ENCODE peak calls at places on chromosomes 2 and 18, in nine cellular contexts. X is osteocyte, Y is neural crest cell, J is GM06990, H is sigmoid colon, L is IMR-90, S is A549, V is OCI-LY7, U is GM12865. F is an unnamed sample.

GRCh38 chr2:230209422-230210051 is 10.2 kb downstream of the SP110 start:
- DNase-seq in H (no peak), U (peak), X (no peak), L (no peak), Y (no peak), S (no peak), V (peak), J (no peak), F (no peak)

GRCh38 chr18:23824704-23825103 is 135.5 kb downstream of the LAMA3 start:
- DNase-seq in U (no peak), H (no peak), Y (no peak), V (no peak), X (no peak), L (peak), J (no peak), S (no peak), F (no peak)

GRCh38 chr2:170222298-170222697 is 44.4 kb downstream of the MYO3B start:
- DNase-seq in V (no peak), U (no peak), L (peak), H (no peak), J (no peak), Y (no peak), X (no peak), S (no peak), F (no peak)

GRCh38 chr2:85767803-85768665 is 14.2 kb downstream of the ATOH8 start:
- DNase-seq in V (no peak), H (no peak), S (no peak), U (no peak), L (no peak), Y (no peak), J (no peak), X (no peak), F (no peak)

GRCh38 chr2:74481961-74482800 is 617 bp downstream of the CCDC142 start:
- DNase-seq in Y (no peak), X (no peak), J (peak), L (no peak), S (no peak), U (peak), V (peak), H (no peak), F (peak)

GRCh38 chr2:158969162-158969716 is 799 bp downstream of the TANC1 start:
- DNase-seq in H (no peak), J (no peak), L (no peak), U (no peak), X (no peak), V (no peak), S (no peak), Y (no peak), F (no peak)

GRCh38 chr2:27776097-27776496 is 4.6 kb downstream of the MRPL33 start:
- DNase-seq in U (no peak), X (no peak), J (no peak), L (peak), S (no peak), V (no peak), Y (no peak), H (peak), F (no peak)

GRCh38 chr2:149703281-149703680 is 115.7 kb upstream of the MMADHC start:
- DNase-seq in H (no peak), L (peak), J (no peak), Y (no peak), S (no peak), U (no peak), V (no peak), X (no peak), F (no peak)

GRCh38 chr2:10030311-10030736 is 13.0 kb upstream of the KLF11 start:
- DNase-seq in S (no peak), U (no peak), V (no peak), X (no peak), Y (no peak), J (no peak), L (no peak), H (no peak), F (no peak)

GRCh38 chr2:228675715-228676114 is 494.2 kb upstream of the SPHKAP start:
- DNase-seq in S (no peak), H (no peak), J (no peak), U (no peak), V (no peak), Y (no peak), X (no peak), L (no peak), F (no peak)

GRCh38 chr2:174003635-174004310 is 38.6 kb upstream of the SP3 start:
- DNase-seq in L (no peak), X (no peak), H (no peak), V (no peak), Y (no peak), S (no peak), U (no peak), J (no peak), F (no peak)

GRCh38 chr2:31049913-31050588 is 88.2 kb downstream of the GALNT14 start:
- DNase-seq in L (no peak), H (no peak), Y (no peak), V (no peak), X (no peak), S (no peak), U (no peak), J (no peak), F (no peak)

GRCh38 chr18:69531973-69532372 is 131.3 kb downstream of the DOK6 start:
- DNase-seq in X (no peak), S (no peak), U (no peak), H (no peak), L (no peak), V (no peak), J (no peak), Y (no peak), F (no peak)

GRCh38 chr2:237742191-237742590 is 56.4 kb upstream of the RBM44 start:
- DNase-seq in L (no peak), V (no peak), X (peak), J (no peak), S (no peak), H (peak), U (no peak), Y (no peak), F (no peak)

GRCh38 chr2:216636570-216637450 is 3.6 kb downstream of the IGFBP2 start:
- DNase-seq in V (no peak), L (peak), Y (peak), X (no peak), U (no peak), J (no peak), H (no peak), S (peak), F (no peak)

GRCh38 chr2:199439542-199439941 is 18.2 kb downstream of the SATB2 start:
- DNase-seq in U (no peak), Y (no peak), V (no peak), J (no peak), S (no peak), L (no peak), H (no peak), X (no peak), F (no peak)

GRCh38 chr2:16665746-16666452 is at the start of gene CYRIA:
- DNase-seq in V (peak), U (peak), S (no peak), X (no peak), J (peak), Y (peak), L (no peak), H (peak), F (peak)

GRCh38 chr18:57589162-57589561 is 2.7 kb upstream of the FECH start:
- DNase-seq in Y (no peak), X (no peak), S (no peak), J (no peak), H (no peak), V (no peak), U (no peak), L (no peak), F (no peak)

GRCh38 chr18:79718126-79718525 is 38.5 kb downstream of the CTDP1 start:
- DNase-seq in Y (no peak), H (no peak), L (no peak), U (no peak), V (no peak), X (no peak), J (no peak), S (no peak), F (no peak)

GRCh38 chr2:217643814-217644301 is 358.9 kb downstream of the TNS1 start:
- DNase-seq in J (no peak), U (no peak), L (no peak), H (no peak), Y (no peak), S (no peak), X (no peak), V (no peak), F (no peak)

GRCh38 chr2:144519934-144520717 is at the start of gene ZEB2:
- DNase-seq in U (peak), X (peak), J (no peak), L (peak), Y (peak), S (peak), H (peak), V (peak), F (no peak)

GRCh38 chr2:101558740-101559508 is 84.0 kb upstream of the RFX8 start:
- DNase-seq in S (no peak), X (no peak), Y (no peak), V (no peak), U (no peak), J (no peak), L (peak), H (no peak), F (no peak)

GRCh38 chr2:241390301-241391206 is 34.5 kb downstream of the FARP2 start:
- DNase-seq in U (peak), Y (no peak), V (no peak), L (no peak), J (no peak), H (no peak), X (no peak), S (no peak), F (peak)

GRCh38 chr2:71948781-71949536 is 198.7 kb downstream of the CYP26B1 start:
- DNase-seq in V (no peak), J (no peak), X (no peak), Y (no peak), L (peak), H (no peak), S (no peak), U (no peak), F (no peak)

GRCh38 chr2:25594991-25595390 is 78.4 kb downstream of the DTNB start:
- DNase-seq in J (no peak), X (no peak), H (no peak), V (no peak), L (no peak), U (no peak), Y (no peak), S (no peak), F (no peak)

GRCh38 chr2:238696786-238697185 is 151.1 kb upstream of the TWIST2 start:
- DNase-seq in V (no peak), Y (no peak), L (no peak), X (no peak), J (no peak), U (no peak), H (no peak), S (no peak), F (no peak)

GRCh38 chr18:48136051-48136543 is 205.6 kb upstream of the SMAD2 start:
- DNase-seq in U (no peak), H (no peak), X (no peak), V (no peak), S (no peak), L (no peak), Y (no peak), J (no peak), F (no peak)

GRCh38 chr2:146844226-146844990 is 1000.4 kb upstream of the ACVR2A start:
- DNase-seq in X (no peak), H (no peak), V (no peak), J (no peak), U (no peak), L (peak), S (no peak), Y (no peak), F (no peak)

GRCh38 chr2:188770296-188770695 is 203.9 kb upstream of the COL3A1 start:
- DNase-seq in L (no peak), V (no peak), U (no peak), J (no peak), H (no peak), S (no peak), Y (no peak), X (no peak), F (no peak)

GRCh38 chr2:188766086-188766856 is 207.9 kb upstream of the COL3A1 start:
- DNase-seq in Y (no peak), L (no peak), S (no peak), H (no peak), U (no peak), J (no peak), X (no peak), V (no peak), F (no peak)

DNA sequence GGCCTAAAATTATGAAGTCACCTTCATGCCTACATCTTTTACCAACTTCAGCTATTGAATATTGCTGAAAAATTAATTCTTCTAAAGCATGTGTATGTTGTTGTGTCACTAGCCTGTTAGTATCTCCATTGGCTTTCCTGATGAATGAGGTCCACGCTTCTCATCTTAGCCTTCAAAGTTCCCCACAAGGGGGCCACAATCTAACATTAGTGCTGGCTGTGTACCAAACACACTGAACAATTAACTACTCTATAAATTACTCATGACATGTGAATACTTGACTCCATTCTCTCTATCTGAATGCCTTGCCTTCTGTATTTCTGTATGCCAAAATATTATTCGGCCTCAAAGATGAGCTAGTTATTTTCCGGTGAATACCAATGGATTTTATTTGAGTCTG is 208.7 kb upstream of the COL3A1 start:
- DNase-seq in J (no peak), U (peak), V (peak), H (no peak), S (peak), Y (peak), L (peak), X (no peak), F (no peak)
- TF ChIP-seq CTCF in J (peak), U (peak), V (peak), H (no peak), S (peak), Y (peak), L (peak), X (peak), F (peak)

DNA sequence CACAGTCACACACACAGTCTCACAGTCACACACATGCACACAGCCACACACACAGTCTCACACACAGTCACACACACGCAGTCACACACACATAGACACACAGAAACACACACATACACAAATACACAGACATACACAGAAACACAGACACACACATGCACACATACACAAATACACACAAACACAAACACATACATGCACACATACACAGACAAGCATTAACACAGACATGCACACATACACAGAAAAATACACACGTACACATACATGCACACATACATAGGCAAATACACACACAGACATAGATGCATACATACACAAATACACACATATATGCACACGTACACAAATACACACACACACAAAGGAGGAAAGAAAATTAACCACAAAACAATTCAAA is 150.5 kb downstream of the ALK start:
- DNase-seq in J (no peak), L (no peak), Y (no peak), H (no peak), X (no peak), S (no peak), V (no peak), U (no peak), F (no peak)
- TF ChIP-seq CTCF in J (no peak), L (no peak), Y (no peak), H (peak), X (no peak), S (no peak), V (no peak), U (no peak), F (no peak)

GRCh38 chr18:5632041-5632440 is 88.2 kb upstream of the EPB41L3 start:
- DNase-seq in Y (no peak), V (no peak), U (no peak), H (no peak), J (no peak), S (no peak), X (no peak), L (no peak), F (no peak)
- TF ChIP-seq CTCF in Y (no peak), V (no peak), U (no peak), H (no peak), J (no peak), S (no peak), X (no peak), L (no peak), F (no peak)

GRCh38 chr2:111231532-111232252 is 111.0 kb downstream of the BCL2L11 start:
- DNase-seq in S (no peak), U (no peak), V (peak), H (no peak), L (no peak), J (no peak), X (no peak), Y (no peak), F (no peak)
- TF ChIP-seq CTCF in S (no peak), U (no peak), V (peak), H (no peak), L (no peak), J (no peak), X (no peak), Y (no peak), F (no peak)

DNA sequence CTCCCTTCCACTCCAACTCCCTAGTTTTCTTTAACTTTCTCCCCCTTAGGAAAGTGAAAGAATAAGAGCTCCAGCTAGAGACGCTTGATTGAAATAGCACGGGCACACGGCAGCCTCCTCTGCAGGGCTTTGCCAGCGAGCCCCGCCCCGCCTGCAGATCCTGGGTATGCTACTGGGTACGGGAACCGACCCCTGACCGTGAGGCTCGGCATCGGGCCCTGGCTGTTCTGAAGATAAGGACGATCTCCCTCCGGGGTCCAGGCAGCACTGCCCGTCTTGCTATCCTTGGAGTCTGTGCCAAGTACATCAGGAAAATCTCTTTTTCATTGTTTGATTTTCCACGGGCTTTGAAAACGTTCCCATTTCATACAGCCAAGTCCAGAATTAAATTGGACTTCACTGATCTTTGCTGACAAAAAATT is 284.5 kb downstream of the MTX2 start:
- DNase-seq in J (peak), S (peak), V (peak), L (peak), Y (no peak), U (peak), X (no peak), H (peak), F (no peak)
- TF ChIP-seq CTCF in J (no peak), S (peak), V (no peak), L (no peak), Y (no peak), U (no peak), X (no peak), H (no peak), F (no peak)

GRCh38 chr2:33123216-33123615 is 176.5 kb downstream of the LTBP1 start:
- DNase-seq in J (no peak), H (no peak), Y (no peak), X (no peak), U (no peak), L (peak), S (no peak), V (no peak), F (no peak)

GRCh38 chr2:33122726-33123125 is 176.0 kb downstream of the LTBP1 start:
- DNase-seq in L (no peak), X (no peak), J (no peak), Y (no peak), S (no peak), U (no peak), H (no peak), V (no peak), F (no peak)

GRCh38 chr2:33121925-33122324 is 175.2 kb downstream of the LTBP1 start:
- DNase-seq in Y (no peak), X (no peak), S (no peak), J (no peak), U (no peak), L (no peak), H (no peak), V (no peak), F (no peak)

GRCh38 chr2:33118648-33119047 is 171.9 kb downstream of the LTBP1 start:
- DNase-seq in S (no peak), Y (no peak), H (no peak), J (no peak), V (no peak), X (no peak), U (no peak), L (no peak), F (no peak)

GRCh38 chr2:33121416-33121815 is 174.7 kb downstream of the LTBP1 start:
- DNase-seq in J (no peak), U (no peak), S (no peak), H (no peak), L (no peak), X (no peak), V (no peak), Y (no peak), F (no peak)
- TF ChIP-seq CTCF in J (no peak), U (no peak), S (no peak), H (no peak), L (no peak), X (no peak), V (no peak), Y (no peak), F (no peak)

GRCh38 chr18:71850602-71851001 is 693.5 kb downstream of the CBLN2 start:
- DNase-seq in Y (no peak), U (no peak), H (no peak), X (no peak), L (no peak), S (no peak), V (no peak), J (no peak), F (no peak)

GRCh38 chr18:71844810-71845209 is 699.3 kb downstream of the CBLN2 start:
- DNase-seq in H (no peak), X (no peak), Y (no peak), V (no peak), S (no peak), L (no peak), J (no peak), U (no peak), F (no peak)

GRCh38 chr18:71849407-71849806 is 694.7 kb downstream of the CBLN2 start:
- DNase-seq in J (no peak), X (no peak), L (no peak), V (no peak), S (peak), U (no peak), Y (no peak), H (no peak), F (no peak)
- TF ChIP-seq CTCF in J (no peak), X (no peak), L (no peak), V (no peak), S (no peak), U (no peak), Y (peak), H (no peak), F (no peak)

GRCh38 chr18:1917546-1917945 is 653.8 kb downstream of the METTL4 start:
- DNase-seq in Y (no peak), X (no peak), S (no peak), U (no peak), J (no peak), V (no peak), H (no peak), L (no peak), F (no peak)

GRCh38 chr18:1917141-1917540 is 654.2 kb downstream of the METTL4 start:
- DNase-seq in S (no peak), X (no peak), J (no peak), U (no peak), L (no peak), Y (no peak), V (no peak), H (no peak), F (no peak)

DNA sequence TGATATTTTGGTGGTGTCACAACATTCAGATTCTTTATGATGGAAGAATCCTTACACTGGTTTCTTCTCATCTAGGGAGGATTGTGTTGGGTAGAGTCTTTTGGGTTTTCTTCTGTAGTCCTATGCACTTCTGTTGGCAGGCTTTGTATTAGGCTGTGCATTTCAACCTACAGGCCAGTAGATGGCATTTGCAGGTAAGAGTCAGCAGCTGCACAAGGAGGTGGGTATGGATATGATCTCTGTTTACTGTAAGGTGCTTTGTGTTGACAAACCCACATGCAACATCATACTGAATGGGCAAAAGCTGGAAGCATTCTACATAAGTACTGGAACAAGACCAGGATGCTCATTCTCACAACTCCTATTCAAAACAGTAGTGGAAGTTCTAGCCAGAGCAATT is 656.8 kb downstream of the METTL4 start:
- DNase-seq in X (no peak), V (peak), Y (no peak), H (no peak), U (peak), J (no peak), L (no peak), S (peak), F (no peak)
- TF ChIP-seq CTCF in X (no peak), V (peak), Y (peak), H (no peak), U (peak), J (peak), L (no peak), S (peak), F (no peak)

DNA sequence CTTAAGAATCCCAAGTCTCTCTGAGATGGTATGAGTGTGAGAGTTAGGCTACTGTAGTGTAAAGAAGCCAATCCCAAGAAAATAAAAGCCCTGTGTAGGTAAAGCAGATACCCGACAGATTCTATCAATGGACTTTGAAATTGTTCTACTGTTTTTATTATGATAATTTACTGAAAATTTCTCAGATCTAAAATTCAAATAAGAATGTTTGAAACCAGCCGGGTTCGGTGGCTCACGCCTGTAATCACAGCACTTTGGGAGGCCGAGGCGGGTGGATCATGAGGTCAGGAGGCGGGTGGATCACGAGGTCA is 208.3 kb upstream of the SPRED2 start:
- DNase-seq in Y (no peak), V (no peak), U (no peak), J (no peak), H (no peak), L (no peak), X (no peak), S (no peak), F (no peak)
- TF ChIP-seq CTCF in Y (no peak), V (peak), U (no peak), J (no peak), H (no peak), L (no peak), X (no peak), S (no peak), F (no peak)

F was measured in GM10248.